ENCODE peak calls at places on chromosome 9, in six cellular contexts. P, E, T, I, L and M are unnamed samples.

GRCh38 chr9:116155700-116156045 is 2.1 kb downstream of the PAPPA start:
- DNase-seq in P (no peak), E (no peak), T (peak), I (no peak), L (no peak), M (no peak)

GRCh38 chr9:91483189-91483691 is 59.6 kb upstream of the NFIL3 start:
- DNase-seq in P (no peak), E (no peak), T (peak), I (no peak), L (peak), M (peak)

GRCh38 chr9:93207326-93207814 is 23.4 kb downstream of the WNK2 start:
- DNase-seq in P (no peak), E (no peak), T (peak), I (no peak), L (peak), M (no peak)

GRCh38 chr9:89941875-89942274 is 337.1 kb downstream of the GADD45G start:
- DNase-seq in P (no peak), E (no peak), T (peak), I (no peak), L (peak), M (peak)

GRCh38 chr9:13688990-13689600 is 409.6 kb upstream of the MPDZ start:
- DNase-seq in P (no peak), E (peak), T (no peak), I (no peak), L (peak), M (peak)

GRCh38 chr9:74245871-74246552 is 251.1 kb upstream of the RORB start:
- DNase-seq in P (no peak), E (no peak), T (no peak), I (no peak), L (no peak), M (no peak)

GRCh38 chr9:130399768-130400167 is 45.0 kb upstream of the ASS1 start:
- DNase-seq in P (no peak), E (no peak), T (no peak), I (no peak), L (peak), M (no peak)

GRCh38 chr9:36625006-36625600 is 52.4 kb downstream of the MELK start:
- DNase-seq in P (no peak), E (no peak), T (peak), I (no peak), L (no peak), M (peak)

GRCh38 chr9:68999393-69000105 is 14.4 kb downstream of the PRKACG start:
- DNase-seq in P (peak), E (peak), T (peak), I (peak), L (peak), M (peak)

GRCh38 chr9:89675403-89675771 is 70.6 kb downstream of the GADD45G start:
- DNase-seq in P (no peak), E (no peak), T (no peak), I (no peak), L (no peak), M (no peak)

GRCh38 chr9:109986423-109987055 is 206.5 kb downstream of the PALM2AKAP2 start:
- DNase-seq in P (no peak), E (no peak), T (peak), I (no peak), L (peak), M (peak)

GRCh38 chr9:38331141-38331540 is 61.4 kb upstream of the ALDH1B1 start:
- DNase-seq in P (no peak), E (no peak), T (no peak), I (no peak), L (no peak), M (no peak)

DNA sequence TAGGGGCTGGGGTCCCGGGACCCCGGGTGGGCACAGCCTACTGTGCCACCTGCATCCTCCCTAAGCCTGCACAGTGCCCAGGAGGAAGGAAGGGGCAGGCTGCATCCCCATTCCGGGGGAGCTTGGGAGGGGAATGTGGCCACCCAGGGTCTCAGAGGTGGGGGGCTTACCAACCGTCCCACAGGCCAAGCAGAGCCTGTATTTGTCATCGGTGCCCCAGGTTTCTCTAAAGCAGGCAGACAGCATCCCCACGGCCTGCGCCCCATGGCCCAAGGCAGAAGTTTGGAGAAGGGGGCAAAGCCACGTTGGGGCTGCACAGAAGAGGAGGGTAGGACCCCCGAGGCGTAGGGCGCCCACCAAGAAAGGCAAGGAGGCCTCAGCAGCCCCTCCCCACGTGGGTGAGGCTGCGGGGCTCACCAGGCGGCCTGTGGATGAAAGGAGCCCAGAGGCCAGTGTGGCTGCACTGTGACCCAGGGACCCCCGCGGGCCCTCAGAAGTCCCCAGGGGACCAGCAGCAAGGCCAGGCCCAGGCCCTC is 494 bp upstream of the GPSM1 start:
- DNase-seq in P (no peak), E (no peak), T (no peak), I (no peak), L (no peak), M (no peak)
- H3K4me3 ChIP-seq in P (peak), E (no peak), T (no peak), I (no peak), L (no peak), M (peak)

DNA sequence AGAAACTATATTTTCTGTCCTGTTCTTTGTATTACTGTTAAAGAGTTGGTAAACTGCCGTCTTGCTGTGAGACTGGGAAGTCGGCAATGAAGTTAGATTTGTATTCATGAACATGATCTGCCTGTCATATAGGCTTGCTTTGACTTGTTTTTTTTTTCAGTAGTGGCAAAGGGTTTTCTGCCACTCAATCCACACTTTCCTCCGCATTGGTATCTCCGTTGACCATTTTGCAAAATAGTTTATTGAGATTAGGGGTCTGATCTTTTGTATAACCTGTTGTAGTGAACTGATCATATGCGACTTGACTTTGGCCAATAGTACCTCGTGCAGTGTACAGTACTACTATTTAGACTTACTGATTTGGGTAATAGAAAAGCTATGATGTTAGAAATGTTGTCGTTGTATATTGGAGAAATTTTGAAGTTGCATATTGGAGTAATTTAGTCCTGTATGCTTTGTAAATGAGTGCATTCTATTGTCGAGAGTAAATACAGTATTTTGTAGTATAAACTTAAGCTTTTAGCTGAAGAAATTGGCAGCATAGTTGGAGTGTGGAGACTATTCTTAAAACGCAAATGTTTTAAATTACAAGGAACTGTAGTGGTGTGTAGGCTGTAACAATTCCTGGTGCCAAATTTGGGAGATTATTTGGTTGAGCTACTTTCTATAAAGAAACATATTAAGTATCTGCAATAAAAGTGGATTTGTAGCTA is 1.8 kb downstream of the DENND4C start:
- DNase-seq in P (no peak), E (no peak), T (peak), I (no peak), L (no peak), M (peak)
- H3K4me2 ChIP-seq in P (peak), E (peak), T (peak), I (peak), L (peak), M (peak)

GRCh38 chr9:99051851-99052250 is 53.1 kb upstream of the TGFBR1 start:
- DNase-seq in P (no peak), E (no peak), T (no peak), I (no peak), L (peak), M (no peak)

GRCh38 chr9:99050292-99050911 is 54.5 kb upstream of the TGFBR1 start:
- DNase-seq in P (no peak), E (no peak), T (peak), I (no peak), L (peak), M (peak)

GRCh38 chr9:99051353-99051752 is 53.6 kb upstream of the TGFBR1 start:
- DNase-seq in P (no peak), E (no peak), T (no peak), I (no peak), L (no peak), M (no peak)

GRCh38 chr9:99049641-99050040 is 55.3 kb upstream of the TGFBR1 start:
- DNase-seq in P (no peak), E (no peak), T (no peak), I (no peak), L (peak), M (no peak)

DNA sequence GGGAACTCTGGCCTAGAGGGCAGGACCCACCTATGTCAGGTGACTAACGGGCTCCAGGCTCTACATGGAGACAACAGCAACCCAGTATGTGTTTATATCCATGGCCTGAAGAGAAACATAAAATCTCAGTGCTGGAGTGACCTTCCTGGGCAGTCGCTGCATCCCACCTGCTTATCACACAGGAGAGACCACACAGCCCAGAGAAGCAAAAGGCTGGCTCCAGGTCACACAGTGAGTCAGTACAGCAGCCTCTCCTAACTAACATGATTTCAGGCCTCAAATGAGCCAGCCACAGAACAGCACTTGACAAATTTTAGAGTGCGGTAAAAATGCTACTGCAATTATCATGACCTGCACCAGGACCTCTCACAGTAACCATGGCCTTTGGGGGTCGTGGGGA is 54.0 kb upstream of the TGFBR1 start:
- DNase-seq in P (no peak), E (no peak), T (no peak), I (no peak), L (no peak), M (peak)
- H3K23ac ChIP-seq in P (no peak), E (no peak), T (no peak), I (no peak), L (no peak), M (no peak)

GRCh38 chr9:87275039-87275725 is 222.5 kb upstream of the DAPK1 start:
- DNase-seq in P (no peak), E (no peak), T (no peak), I (no peak), L (no peak), M (no peak)

GRCh38 chr9:87278971-87279731 is 218.5 kb upstream of the DAPK1 start:
- DNase-seq in P (no peak), E (no peak), T (peak), I (no peak), L (peak), M (peak)

GRCh38 chr9:87277346-87277745 is 220.3 kb upstream of the DAPK1 start:
- DNase-seq in P (no peak), E (no peak), T (no peak), I (no peak), L (peak), M (no peak)

GRCh38 chr9:87276851-87277251 is 220.8 kb upstream of the DAPK1 start:
- DNase-seq in P (no peak), E (no peak), T (peak), I (no peak), L (no peak), M (no peak)

GRCh38 chr9:87276327-87276841 is 221.3 kb upstream of the DAPK1 start:
- DNase-seq in P (no peak), E (no peak), T (peak), I (no peak), L (peak), M (peak)
- H3K4me3 ChIP-seq in P (no peak), E (no peak), T (no peak), I (no peak), L (no peak), M (peak)